ENCODE peak calls at places on chromosomes 7 and 10, in six cellular contexts. N is transverse colon; M is neural progenitor cell; U is mesenchymal stem cell; C is naive thymus-derived CD4-positive, alpha-beta T cell; E is stomach. X is an unnamed sample.

GRCh38 chr10:97633921-97634320 is 621 bp upstream of the MORN4 start:
- DNase-seq in E (no peak), C (no peak), M (peak), N (peak), U (no peak), X (peak)

GRCh38 chr7:106101726-106102125 is 10.4 kb downstream of the SYPL1 start:
- DNase-seq in U (no peak), C (no peak), M (no peak), E (no peak), N (no peak), X (no peak)

GRCh38 chr7:132177708-132178392 is 398.4 kb downstream of the PLXNA4 start:
- DNase-seq in E (no peak), U (no peak), N (no peak), M (no peak), C (no peak), X (no peak)

GRCh38 chr7:24946467-24946866 is 33.5 kb downstream of the OSBPL3 start:
- DNase-seq in N (no peak), U (no peak), C (no peak), M (no peak), E (no peak), X (no peak)

GRCh38 chr10:49366460-49366859 is 29.4 kb downstream of the DRGX start:
- DNase-seq in N (no peak), C (no peak), U (no peak), M (no peak), E (no peak), X (no peak)

GRCh38 chr7:92417913-92418312 is 29.4 kb upstream of the GATAD1 start:
- DNase-seq in N (no peak), E (no peak), U (no peak), C (no peak), M (peak), X (no peak)

GRCh38 chr7:116138202-116138801 is 72.0 kb upstream of the TES start:
- DNase-seq in U (peak), E (no peak), N (no peak), C (peak), M (peak), X (no peak)

GRCh38 chr10:58373446-58373834 is 11.8 kb upstream of the TFAM start:
- DNase-seq in N (no peak), E (no peak), U (no peak), C (no peak), M (no peak), X (no peak)

GRCh38 chr7:75905785-75906604 is 9.0 kb upstream of the POR start:
- DNase-seq in U (peak), E (peak), M (peak), C (no peak), N (peak), X (peak)

GRCh38 chr7:73367006-73367405 is 39.0 kb downstream of the FKBP6 start:
- DNase-seq in N (no peak), U (no peak), E (no peak), C (no peak), M (no peak), X (no peak)

GRCh38 chr7:23017303-23017702 is 3.4 kb upstream of the HYCC1 start:
- DNase-seq in N (no peak), C (no peak), U (no peak), E (no peak), M (no peak), X (no peak)
- H3K4me3 ChIP-seq in N (no peak), C (no peak), U (no peak), E (no peak), M (no peak), X (no peak)

GRCh38 chr10:88028072-88028471 is 164.6 kb downstream of the PTEN start:
- DNase-seq in N (no peak), U (no peak), E (no peak), M (no peak), C (no peak), X (no peak)

GRCh38 chr10:88032566-88032965 is 169.1 kb downstream of the PTEN start:
- DNase-seq in U (peak), E (no peak), M (no peak), N (no peak), C (no peak), X (no peak)

GRCh38 chr10:88028654-88029053 is 165.2 kb downstream of the PTEN start:
- DNase-seq in U (no peak), M (no peak), E (no peak), N (no peak), C (peak), X (peak)

GRCh38 chr10:88023676-88024075 is 160.3 kb downstream of the PTEN start:
- DNase-seq in C (no peak), U (no peak), M (no peak), E (no peak), N (no peak), X (no peak)

DNA sequence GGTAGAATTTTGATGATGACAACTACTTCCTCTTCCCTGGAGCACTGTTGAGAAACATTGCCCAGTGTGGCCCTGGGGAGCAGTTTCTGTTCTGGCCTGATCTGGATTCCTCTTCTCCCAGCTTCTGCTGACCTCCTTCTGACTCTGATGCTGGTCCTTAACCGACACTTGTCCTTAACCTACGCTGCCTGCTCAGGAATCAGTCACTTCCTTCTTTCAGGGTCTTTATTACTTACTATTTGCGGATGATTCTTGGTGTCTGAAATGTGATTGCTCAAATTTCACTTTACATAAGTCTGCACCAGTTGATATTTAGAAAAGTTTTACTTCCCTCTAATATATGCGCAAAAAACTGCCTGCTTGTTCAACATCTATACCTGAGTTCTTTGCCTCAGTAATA is 164.1 kb downstream of the PTEN start:
- DNase-seq in N (peak), C (no peak), E (no peak), M (no peak), U (no peak), X (no peak)
- H3K27ac ChIP-seq in N (peak), C (no peak), E (no peak), M (no peak), U (no peak), X (no peak)

GRCh38 chr10:22486431-22486830 is 141.1 kb downstream of the SPAG6 start:
- DNase-seq in C (no peak), M (no peak), U (no peak), E (no peak), N (no peak), X (no peak)

GRCh38 chr10:22491480-22491879 is 146.2 kb downstream of the SPAG6 start:
- DNase-seq in N (no peak), U (no peak), M (no peak), C (no peak), E (no peak), X (no peak)

GRCh38 chr10:22489467-22489866 is 144.2 kb downstream of the SPAG6 start:
- DNase-seq in N (no peak), C (no peak), E (no peak), M (no peak), U (no peak), X (no peak)

GRCh38 chr10:22491931-22492615 is 146.8 kb downstream of the SPAG6 start:
- DNase-seq in U (no peak), E (no peak), N (no peak), M (no peak), C (peak), X (no peak)

GRCh38 chr10:22489975-22490374 is 144.7 kb downstream of the SPAG6 start:
- DNase-seq in C (no peak), M (no peak), E (no peak), U (no peak), N (no peak), X (no peak)
- H3K4me3 ChIP-seq in C (no peak), M (no peak), E (no peak), U (no peak), N (no peak), X (no peak)

DNA sequence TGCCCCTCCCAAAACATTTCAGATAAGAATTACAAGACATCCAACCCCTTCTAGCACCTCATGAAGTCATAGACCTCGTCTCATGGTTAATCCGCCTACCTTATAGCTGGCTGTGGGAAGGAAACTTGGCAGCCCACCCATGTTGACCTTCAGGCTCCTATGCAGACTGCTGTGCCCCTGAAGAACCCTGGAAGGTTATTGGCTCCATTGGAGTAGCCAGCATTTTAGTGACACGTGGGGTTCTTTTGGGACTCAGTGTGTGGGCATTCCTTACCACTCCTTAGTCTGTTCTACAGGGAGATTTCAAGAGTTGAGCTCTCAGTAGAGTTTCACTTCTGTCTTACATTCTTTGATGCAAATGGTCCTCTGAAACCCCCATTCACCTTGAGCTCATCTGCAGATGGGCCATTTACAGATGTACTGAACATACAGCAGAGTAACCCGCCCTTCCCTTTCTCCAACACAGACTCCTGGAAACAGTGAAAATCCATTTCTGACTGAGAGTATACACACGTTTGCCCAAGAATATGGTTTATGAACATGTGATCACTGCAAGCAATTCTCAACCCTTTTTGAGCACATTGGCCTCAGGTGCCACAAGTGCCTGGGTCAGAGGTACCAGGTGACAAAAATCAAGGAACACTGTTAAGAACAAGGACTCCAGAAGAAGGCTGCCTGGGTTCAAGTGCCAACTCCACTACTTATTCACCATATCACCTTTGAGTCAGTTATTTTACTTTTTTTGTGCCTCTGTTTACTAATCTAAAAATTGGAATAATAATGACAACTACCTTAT is 54.0 kb upstream of the HECW1 start:
- DNase-seq in U (no peak), N (no peak), E (no peak), C (no peak), M (no peak), X (no peak)
- H3K27ac ChIP-seq in U (no peak), N (no peak), E (no peak), C (no peak), M (no peak), X (no peak)

X was measured in body of pancreas.